ENCODE peak calls at places on chromosomes 2 and 18, in nine cellular contexts. One of them, this sample, is unnamed.

GRCh38 chr2:218259099-218259921 is 1.5 kb upstream of the GPBAR1 start:
- DNase-seq in NCI-H1092 treated with DMSO at 0.1 percent for 48 hours: no peak
- DNase-seq in SW480: no peak
- DNase-seq in left kidney: peak; percentile 85
- DNase-seq in hypothalamus: no peak
- DNase-seq in cardiac septum: peak; percentile 83
- DNase-seq in lung: peak; percentile 74
- DNase-seq in stimulated activated CD8-positive, alpha-beta memory T cell treated with anti-CD3 and anti-CD28 coated beads, Interleukin-2, amount 100 ng/mL, for 1 hour: no peak
- DNase-seq in activated CD4-positive, alpha-beta T cell treated with anti-CD3 and anti-CD28 coated beads, Interleukin-2, amount 10 ng/mL, durations not matched to agents 7 days and 5 days: no peak
- DNase-seq in this sample: no peak

GRCh38 chr2:43379494-43379893 is 153.1 kb upstream of the ZFP36L2 start:
- DNase-seq in NCI-H1092 treated with DMSO at 0.1 percent for 48 hours: no peak
- DNase-seq in SW480: no peak
- DNase-seq in left kidney: no peak
- DNase-seq in hypothalamus: no peak
- DNase-seq in cardiac septum: no peak
- DNase-seq in lung: no peak
- DNase-seq in stimulated activated CD8-positive, alpha-beta memory T cell treated with anti-CD3 and anti-CD28 coated beads, Interleukin-2, amount 100 ng/mL, for 1 hour: no peak
- DNase-seq in activated CD4-positive, alpha-beta T cell treated with anti-CD3 and anti-CD28 coated beads, Interleukin-2, amount 10 ng/mL, durations not matched to agents 7 days and 5 days: no peak
- DNase-seq in this sample: no peak

GRCh38 chr2:110820128-110820527 is 87.8 kb downstream of the ACOXL start:
- DNase-seq in NCI-H1092 treated with DMSO at 0.1 percent for 48 hours: no peak
- DNase-seq in SW480: no peak
- DNase-seq in left kidney: no peak
- DNase-seq in hypothalamus: no peak
- DNase-seq in cardiac septum: no peak
- DNase-seq in lung: no peak
- DNase-seq in stimulated activated CD8-positive, alpha-beta memory T cell treated with anti-CD3 and anti-CD28 coated beads, Interleukin-2, amount 100 ng/mL, for 1 hour: no peak
- DNase-seq in activated CD4-positive, alpha-beta T cell treated with anti-CD3 and anti-CD28 coated beads, Interleukin-2, amount 10 ng/mL, durations not matched to agents 7 days and 5 days: no peak
- DNase-seq in this sample: no peak

GRCh38 chr2:215137329-215137686 is 1.1 kb downstream of the ABCA12 start:
- DNase-seq in NCI-H1092 treated with DMSO at 0.1 percent for 48 hours: no peak
- DNase-seq in SW480: no peak
- DNase-seq in left kidney: no peak
- DNase-seq in hypothalamus: no peak
- DNase-seq in cardiac septum: no peak
- DNase-seq in lung: no peak
- DNase-seq in stimulated activated CD8-positive, alpha-beta memory T cell treated with anti-CD3 and anti-CD28 coated beads, Interleukin-2, amount 100 ng/mL, for 1 hour: no peak
- DNase-seq in activated CD4-positive, alpha-beta T cell treated with anti-CD3 and anti-CD28 coated beads, Interleukin-2, amount 10 ng/mL, durations not matched to agents 7 days and 5 days: no peak
- DNase-seq in this sample: no peak

GRCh38 chr2:27441958-27442281 is 261 bp upstream of the KRTCAP3 start:
- DNase-seq in NCI-H1092 treated with DMSO at 0.1 percent for 48 hours: no peak
- DNase-seq in SW480: no peak
- DNase-seq in left kidney: no peak
- DNase-seq in hypothalamus: no peak
- DNase-seq in cardiac septum: no peak
- DNase-seq in lung: no peak
- DNase-seq in stimulated activated CD8-positive, alpha-beta memory T cell treated with anti-CD3 and anti-CD28 coated beads, Interleukin-2, amount 100 ng/mL, for 1 hour: no peak
- DNase-seq in activated CD4-positive, alpha-beta T cell treated with anti-CD3 and anti-CD28 coated beads, Interleukin-2, amount 10 ng/mL, durations not matched to agents 7 days and 5 days: no peak
- DNase-seq in this sample: no peak

GRCh38 chr18:74153377-74153776 is 5.1 kb downstream of the TIMM21 start:
- DNase-seq in NCI-H1092 treated with DMSO at 0.1 percent for 48 hours: no peak
- DNase-seq in SW480: no peak
- DNase-seq in left kidney: no peak
- DNase-seq in hypothalamus: no peak
- DNase-seq in cardiac septum: no peak
- DNase-seq in lung: no peak
- DNase-seq in stimulated activated CD8-positive, alpha-beta memory T cell treated with anti-CD3 and anti-CD28 coated beads, Interleukin-2, amount 100 ng/mL, for 1 hour: no peak
- DNase-seq in activated CD4-positive, alpha-beta T cell treated with anti-CD3 and anti-CD28 coated beads, Interleukin-2, amount 10 ng/mL, durations not matched to agents 7 days and 5 days: no peak
- DNase-seq in this sample: no peak

GRCh38 chr2:100248044-100248330 is 74.3 kb downstream of the LONRF2 start:
- DNase-seq in NCI-H1092 treated with DMSO at 0.1 percent for 48 hours: no peak
- DNase-seq in SW480: no peak
- DNase-seq in left kidney: no peak
- DNase-seq in hypothalamus: no peak
- DNase-seq in cardiac septum: no peak
- DNase-seq in lung: no peak
- DNase-seq in stimulated activated CD8-positive, alpha-beta memory T cell treated with anti-CD3 and anti-CD28 coated beads, Interleukin-2, amount 100 ng/mL, for 1 hour: no peak
- DNase-seq in activated CD4-positive, alpha-beta T cell treated with anti-CD3 and anti-CD28 coated beads, Interleukin-2, amount 10 ng/mL, durations not matched to agents 7 days and 5 days: no peak
- DNase-seq in this sample: no peak

GRCh38 chr2:64858541-64859031 is 130.6 kb upstream of the SLC1A4 start:
- DNase-seq in NCI-H1092 treated with DMSO at 0.1 percent for 48 hours: no peak
- DNase-seq in SW480: no peak
- DNase-seq in left kidney: no peak
- DNase-seq in hypothalamus: no peak
- DNase-seq in cardiac septum: peak; percentile 80
- DNase-seq in lung: no peak
- DNase-seq in stimulated activated CD8-positive, alpha-beta memory T cell treated with anti-CD3 and anti-CD28 coated beads, Interleukin-2, amount 100 ng/mL, for 1 hour: no peak
- DNase-seq in activated CD4-positive, alpha-beta T cell treated with anti-CD3 and anti-CD28 coated beads, Interleukin-2, amount 10 ng/mL, durations not matched to agents 7 days and 5 days: no peak
- DNase-seq in this sample: no peak

GRCh38 chr2:151200844-151201243 is 60.8 kb downstream of the RBM43 start:
- DNase-seq in NCI-H1092 treated with DMSO at 0.1 percent for 48 hours: no peak
- DNase-seq in SW480: no peak
- DNase-seq in left kidney: peak; percentile 14
- DNase-seq in hypothalamus: no peak
- DNase-seq in cardiac septum: no peak
- DNase-seq in lung: no peak
- DNase-seq in stimulated activated CD8-positive, alpha-beta memory T cell treated with anti-CD3 and anti-CD28 coated beads, Interleukin-2, amount 100 ng/mL, for 1 hour: no peak
- DNase-seq in activated CD4-positive, alpha-beta T cell treated with anti-CD3 and anti-CD28 coated beads, Interleukin-2, amount 10 ng/mL, durations not matched to agents 7 days and 5 days: no peak
- DNase-seq in this sample: no peak

GRCh38 chr2:151637284-151637781 is 96.9 kb downstream of the NEB start:
- DNase-seq in NCI-H1092 treated with DMSO at 0.1 percent for 48 hours: no peak
- DNase-seq in SW480: no peak
- DNase-seq in left kidney: peak; percentile 50
- DNase-seq in hypothalamus: no peak
- DNase-seq in cardiac septum: no peak
- DNase-seq in lung: no peak
- DNase-seq in stimulated activated CD8-positive, alpha-beta memory T cell treated with anti-CD3 and anti-CD28 coated beads, Interleukin-2, amount 100 ng/mL, for 1 hour: peak; percentile 31
- DNase-seq in activated CD4-positive, alpha-beta T cell treated with anti-CD3 and anti-CD28 coated beads, Interleukin-2, amount 10 ng/mL, durations not matched to agents 7 days and 5 days: peak; percentile 82
- DNase-seq in this sample: no peak